ENCODE peak calls at places on chromosomes 6 and 20, in eight cellular contexts. One of them, this sample, is unnamed.

GRCh38 chr20:10648651-10649050 is 25.1 kb downstream of the JAG1 start:
- DNase-seq in testis: no peak
- DNase-seq in activated naive CD8-positive, alpha-beta T cell treated with anti-CD3 and anti-CD28 coated beads, Interleukin-2, amount 50 U/mL, for 24 hours: no peak
- DNase-seq in stimulated activated CD8-positive, alpha-beta memory T cell treated with anti-CD3 and anti-CD28 coated beads, Interleukin-15, amount 100 ng/mL, for 24 hours: no peak
- DNase-seq in activated gamma-delta T cell treated with anti-CD3 and anti-CD28 coated beads, Interleukin-2, amount 50 U/mL, for 16 hours: no peak
- DNase-seq in activated CD4-positive, alpha-beta T cell treated with anti-CD3 and anti-CD28 coated beads, Interleukin-2, amount 50 U/mL, for 48 hours: no peak
- DNase-seq in WTC11: no peak
- DNase-seq in gastrocnemius medialis: no peak
- DNase-seq in this sample: no peak

GRCh38 chr6:91812596-91813274 is 1225.9 kb upstream of the MAP3K7 start:
- DNase-seq in activated CD4-positive, alpha-beta T cell treated with anti-CD3 and anti-CD28 coated beads, Interleukin-2, amount 50 U/mL, for 48 hours: no peak
- DNase-seq in testis: no peak
- DNase-seq in activated gamma-delta T cell treated with anti-CD3 and anti-CD28 coated beads, Interleukin-2, amount 50 U/mL, for 16 hours: no peak
- DNase-seq in activated naive CD8-positive, alpha-beta T cell treated with anti-CD3 and anti-CD28 coated beads, Interleukin-2, amount 50 U/mL, for 24 hours: no peak
- DNase-seq in gastrocnemius medialis: no peak
- DNase-seq in stimulated activated CD8-positive, alpha-beta memory T cell treated with anti-CD3 and anti-CD28 coated beads, Interleukin-15, amount 100 ng/mL, for 24 hours: no peak
- DNase-seq in WTC11: no peak
- DNase-seq in this sample: peak

GRCh38 chr6:135094403-135094821 is 39.8 kb upstream of the HBS1L start:
- DNase-seq in testis: no peak
- DNase-seq in activated CD4-positive, alpha-beta T cell treated with anti-CD3 and anti-CD28 coated beads, Interleukin-2, amount 50 U/mL, for 48 hours: peak
- DNase-seq in activated naive CD8-positive, alpha-beta T cell treated with anti-CD3 and anti-CD28 coated beads, Interleukin-2, amount 50 U/mL, for 24 hours: no peak
- DNase-seq in activated gamma-delta T cell treated with anti-CD3 and anti-CD28 coated beads, Interleukin-2, amount 50 U/mL, for 16 hours: peak
- DNase-seq in stimulated activated CD8-positive, alpha-beta memory T cell treated with anti-CD3 and anti-CD28 coated beads, Interleukin-15, amount 100 ng/mL, for 24 hours: no peak
- DNase-seq in gastrocnemius medialis: no peak
- DNase-seq in WTC11: no peak
- DNase-seq in this sample: no peak

GRCh38 chr20:4476903-4477302 is 244.8 kb upstream of the PRND start:
- DNase-seq in gastrocnemius medialis: no peak
- DNase-seq in testis: no peak
- DNase-seq in WTC11: no peak
- DNase-seq in activated CD4-positive, alpha-beta T cell treated with anti-CD3 and anti-CD28 coated beads, Interleukin-2, amount 50 U/mL, for 48 hours: no peak
- DNase-seq in activated gamma-delta T cell treated with anti-CD3 and anti-CD28 coated beads, Interleukin-2, amount 50 U/mL, for 16 hours: no peak
- DNase-seq in stimulated activated CD8-positive, alpha-beta memory T cell treated with anti-CD3 and anti-CD28 coated beads, Interleukin-15, amount 100 ng/mL, for 24 hours: no peak
- DNase-seq in activated naive CD8-positive, alpha-beta T cell treated with anti-CD3 and anti-CD28 coated beads, Interleukin-2, amount 50 U/mL, for 24 hours: no peak
- DNase-seq in this sample: no peak

GRCh38 chr20:46027245-46027853 is 1.7 kb upstream of the SLC12A5 start:
- DNase-seq in activated gamma-delta T cell treated with anti-CD3 and anti-CD28 coated beads, Interleukin-2, amount 50 U/mL, for 16 hours: no peak
- DNase-seq in WTC11: peak
- DNase-seq in activated naive CD8-positive, alpha-beta T cell treated with anti-CD3 and anti-CD28 coated beads, Interleukin-2, amount 50 U/mL, for 24 hours: no peak
- DNase-seq in gastrocnemius medialis: no peak
- DNase-seq in testis: peak
- DNase-seq in stimulated activated CD8-positive, alpha-beta memory T cell treated with anti-CD3 and anti-CD28 coated beads, Interleukin-15, amount 100 ng/mL, for 24 hours: no peak
- DNase-seq in activated CD4-positive, alpha-beta T cell treated with anti-CD3 and anti-CD28 coated beads, Interleukin-2, amount 50 U/mL, for 48 hours: peak
- DNase-seq in this sample: no peak

GRCh38 chr6:78593898-78594666 is 273.3 kb upstream of the IRAK1BP1 start:
- DNase-seq in activated naive CD8-positive, alpha-beta T cell treated with anti-CD3 and anti-CD28 coated beads, Interleukin-2, amount 50 U/mL, for 24 hours: no peak
- DNase-seq in WTC11: no peak
- DNase-seq in stimulated activated CD8-positive, alpha-beta memory T cell treated with anti-CD3 and anti-CD28 coated beads, Interleukin-15, amount 100 ng/mL, for 24 hours: no peak
- DNase-seq in activated gamma-delta T cell treated with anti-CD3 and anti-CD28 coated beads, Interleukin-2, amount 50 U/mL, for 16 hours: no peak
- DNase-seq in testis: no peak
- DNase-seq in gastrocnemius medialis: no peak
- DNase-seq in activated CD4-positive, alpha-beta T cell treated with anti-CD3 and anti-CD28 coated beads, Interleukin-2, amount 50 U/mL, for 48 hours: no peak
- DNase-seq in this sample: no peak

GRCh38 chr6:37807656-37808055 is 11.9 kb upstream of the ZFAND3 start:
- DNase-seq in testis: peak
- DNase-seq in WTC11: no peak
- DNase-seq in stimulated activated CD8-positive, alpha-beta memory T cell treated with anti-CD3 and anti-CD28 coated beads, Interleukin-15, amount 100 ng/mL, for 24 hours: no peak
- DNase-seq in activated CD4-positive, alpha-beta T cell treated with anti-CD3 and anti-CD28 coated beads, Interleukin-2, amount 50 U/mL, for 48 hours: no peak
- DNase-seq in activated naive CD8-positive, alpha-beta T cell treated with anti-CD3 and anti-CD28 coated beads, Interleukin-2, amount 50 U/mL, for 24 hours: no peak
- DNase-seq in activated gamma-delta T cell treated with anti-CD3 and anti-CD28 coated beads, Interleukin-2, amount 50 U/mL, for 16 hours: no peak
- DNase-seq in gastrocnemius medialis: no peak
- DNase-seq in this sample: no peak

GRCh38 chr6:142647436-142648389 is 297.3 kb downstream of the HIVEP2 start:
- DNase-seq in activated CD4-positive, alpha-beta T cell treated with anti-CD3 and anti-CD28 coated beads, Interleukin-2, amount 50 U/mL, for 48 hours: no peak
- DNase-seq in WTC11: peak
- DNase-seq in testis: no peak
- DNase-seq in gastrocnemius medialis: no peak
- DNase-seq in activated naive CD8-positive, alpha-beta T cell treated with anti-CD3 and anti-CD28 coated beads, Interleukin-2, amount 50 U/mL, for 24 hours: no peak
- DNase-seq in stimulated activated CD8-positive, alpha-beta memory T cell treated with anti-CD3 and anti-CD28 coated beads, Interleukin-15, amount 100 ng/mL, for 24 hours: no peak
- DNase-seq in activated gamma-delta T cell treated with anti-CD3 and anti-CD28 coated beads, Interleukin-2, amount 50 U/mL, for 16 hours: no peak
- DNase-seq in this sample: no peak